ENCODE peak calls at places on chromosome 18, in ten cellular contexts. L is right atrium auricular region, G is dorsolateral prefrontal cortex, X is suprapubic skin, H is iPS DF 6.9, F is AG09309, W is MM.1S, T is cardiac fibroblast, P is HFF-Myc, B is GM12865. Z is an unnamed sample.

GRCh38 chr18:13431886-13432285 is 213.3 kb downstream of the LDLRAD4 start:
- DNase-seq in L (no peak), G (no peak), X (peak; percentile 44), H (no peak), F (no peak), W (no peak), T (no peak), P (no peak), B (no peak), Z (no peak)

GRCh38 chr18:69490813-69491212 is 90.1 kb downstream of the DOK6 start:
- DNase-seq in L (no peak), G (no peak), X (no peak), H (no peak), F (peak; percentile 46), W (no peak), T (peak; percentile 48), P (peak; percentile 56), B (no peak), Z (no peak)

GRCh38 chr18:34031810-34032209 is 192.9 kb downstream of the NOL4 start:
- DNase-seq in L (no peak), G (no peak), X (no peak), H (no peak), F (no peak), W (no peak), T (no peak), P (no peak), B (peak; percentile 63), Z (peak; percentile 21)

GRCh38 chr18:74745658-74746403 is 148.2 kb downstream of the ZNF407 start:
- DNase-seq in L (no peak), G (no peak), X (no peak), H (no peak), F (no peak), W (no peak), T (peak; percentile 36), P (peak; percentile 20), B (no peak), Z (no peak)

GRCh38 chr18:7532942-7533341 is 34.2 kb upstream of the PTPRM start:
- DNase-seq in L (no peak), G (no peak), X (no peak), H (no peak), F (no peak), W (no peak), T (no peak), P (no peak), B (no peak), Z (no peak)

GRCh38 chr18:47882641-47883040 is 47.8 kb downstream of the SMAD2 start:
- DNase-seq in L (no peak), G (no peak), X (no peak), H (no peak), F (peak; percentile 72), W (no peak), T (peak; percentile 44), P (no peak), B (no peak), Z (no peak)

GRCh38 chr18:61333746-61334490 is 688 bp downstream of the CDH20 start:
- DNase-seq in L (no peak), G (peak; percentile 61), X (no peak), H (no peak), F (no peak), W (no peak), T (peak; percentile 18), P (no peak), B (no peak), Z (no peak)

GRCh38 chr18:63775166-63775730 is at the start of gene SERPINB7:
- DNase-seq in L (no peak), G (no peak), X (no peak), H (no peak), F (peak; percentile 71), W (no peak), T (no peak), P (peak; percentile 31), B (no peak), Z (no peak)

GRCh38 chr18:45667056-45667455 is 51.8 kb downstream of the SLC14A2 start:
- DNase-seq in L (no peak), G (no peak), X (no peak), H (no peak), F (no peak), W (peak; percentile 43), T (no peak), P (no peak), B (peak; percentile 28), Z (no peak)

GRCh38 chr18:45954070-45954712 is 12.9 kb downstream of the EPG5 start:
- DNase-seq in L (no peak), G (no peak), X (no peak), H (no peak), F (peak; percentile 84), W (no peak), T (peak; percentile 78), P (peak; percentile 37), B (no peak), Z (no peak)

GRCh38 chr18:23196119-23197004 is 61.1 kb downstream of the CABLES1 start:
- DNase-seq in L (no peak), G (no peak), X (peak; percentile 36), H (peak; percentile 16), F (no peak), W (peak; percentile 4), T (no peak), P (no peak), B (no peak), Z (no peak)

GRCh38 chr18:5770176-5770575 is 125.1 kb downstream of the TMEM200C start:
- DNase-seq in L (no peak), G (no peak), X (no peak), H (no peak), F (no peak), W (no peak), T (no peak), P (no peak), B (no peak), Z (no peak)

GRCh38 chr18:12159446-12159845 is 65.8 kb downstream of the ANKRD62 start:
- DNase-seq in L (no peak), G (no peak), X (no peak), H (no peak), F (peak; percentile 13), W (no peak), T (peak; percentile 7), P (peak; percentile 12), B (no peak), Z (no peak)

DNA sequence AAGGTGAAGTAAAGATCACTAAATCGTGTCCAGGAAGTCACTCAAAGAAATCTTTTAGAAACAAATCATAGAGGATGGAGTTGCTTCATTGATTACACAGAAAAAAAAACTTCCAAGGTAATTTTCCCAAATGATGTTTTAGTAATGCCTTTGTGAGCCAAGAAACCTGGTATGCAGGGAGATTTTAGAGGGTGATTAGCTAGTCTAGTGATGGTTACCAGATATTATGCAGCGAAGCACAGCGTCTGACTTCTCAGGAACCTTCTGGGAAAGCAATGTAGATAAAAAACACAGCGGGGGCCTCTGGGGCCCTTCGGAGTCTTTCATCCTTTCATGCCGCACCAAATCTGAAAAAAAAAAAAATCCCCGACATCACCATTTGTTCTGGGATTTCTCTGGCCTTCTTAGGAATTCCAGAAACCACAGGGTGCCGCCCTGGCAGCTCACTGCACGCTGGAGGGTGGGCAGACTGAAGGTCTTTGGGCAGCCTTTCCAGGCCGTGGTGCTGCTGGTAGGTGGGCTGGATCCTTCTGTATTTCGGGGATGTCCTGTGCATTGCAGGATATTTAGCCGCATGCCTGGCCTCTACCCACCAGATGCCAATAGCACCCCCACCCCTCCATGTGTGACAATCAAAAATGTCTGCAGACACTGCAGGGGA is 17.3 kb downstream of the ALPK2 start:
- DNase-seq in L (no peak), G (no peak), X (no peak), H (peak; percentile 37), F (peak; percentile 21), W (no peak), T (peak; percentile 20), P (no peak), B (no peak), Z (no peak)
- H3K4me3 ChIP-seq in L (no peak overlapping the region), G (no peak overlapping the region), X (no peak overlapping the region), H (no peak overlapping the region), F (no peak overlapping the region), W (no peak overlapping the region), T (no peak overlapping the region), P (no peak overlapping the region), B (no peak overlapping the region), Z (no peak overlapping the region)

DNA sequence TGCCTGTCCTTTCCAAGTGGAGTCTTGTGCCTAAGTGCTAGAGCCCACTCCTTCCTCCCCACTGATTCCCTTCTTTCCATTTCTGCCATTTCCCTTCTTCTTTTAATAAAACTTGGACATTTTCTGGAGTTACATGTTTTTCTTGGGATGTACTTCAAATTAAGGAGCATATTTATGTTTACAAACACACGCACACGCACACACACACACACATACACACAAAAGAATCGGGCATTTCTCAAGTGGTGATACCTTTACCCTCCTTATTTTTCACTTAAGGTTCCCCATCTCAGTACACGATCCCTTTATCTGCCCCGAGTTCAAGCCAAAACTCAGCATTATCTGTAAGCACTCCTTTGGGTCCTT is 154.3 kb downstream of the TGIF1 start:
- DNase-seq in L (no peak), G (no peak), X (no peak), H (no peak), F (no peak), W (no peak), T (no peak), P (no peak), B (no peak), Z (no peak)
- H3K4me3 ChIP-seq in L (peak overlapping the region; percentile 51), G (peak overlapping the region; percentile 30), X (peak overlapping the region; percentile 43), H (peak overlapping the region; percentile 70), F (peak overlapping the region; percentile 32), W (no peak overlapping the region), T (peak overlapping the region; percentile 32), P (peak overlapping the region; percentile 51), B (peak overlapping the region; percentile 28), Z (no peak overlapping the region)

GRCh38 chr18:49247786-49248185 is 212.7 kb downstream of the DYM start:
- DNase-seq in L (no peak), G (no peak), X (no peak), H (no peak), F (no peak), W (no peak), T (peak; percentile 64), P (no peak), B (no peak), Z (no peak)
- H3K4me3 ChIP-seq in L (no peak overlapping the region), G (no peak overlapping the region), X (no peak overlapping the region), H (no peak overlapping the region), F (no peak overlapping the region), W (no peak overlapping the region), T (no peak overlapping the region), P (no peak overlapping the region), B (no peak overlapping the region), Z (no peak overlapping the region)

GRCh38 chr18:25724121-25724520 is 366.3 kb downstream of the SS18 start:
- DNase-seq in L (no peak), G (no peak), X (no peak), H (no peak), F (no peak), W (no peak), T (no peak), P (no peak), B (no peak), Z (no peak)

GRCh38 chr18:25724997-25725396 is 365.4 kb downstream of the SS18 start:
- DNase-seq in L (no peak), G (no peak), X (no peak), H (no peak), F (no peak), W (no peak), T (no peak), P (no peak), B (no peak), Z (no peak)

GRCh38 chr18:25727281-25727680 is 363.1 kb downstream of the SS18 start:
- DNase-seq in L (no peak), G (no peak), X (no peak), H (no peak), F (no peak), W (no peak), T (no peak), P (no peak), B (no peak), Z (no peak)

GRCh38 chr18:25725461-25725860 is 365.0 kb downstream of the SS18 start:
- DNase-seq in L (no peak), G (no peak), X (no peak), H (no peak), F (no peak), W (no peak), T (no peak), P (no peak), B (no peak), Z (no peak)

GRCh38 chr18:25726278-25726677 is 364.1 kb downstream of the SS18 start:
- DNase-seq in L (no peak), G (no peak), X (no peak), H (no peak), F (no peak), W (no peak), T (peak; percentile 4), P (peak; percentile 29), B (no peak), Z (no peak)
- H3K4me3 ChIP-seq in L (no peak overlapping the region), G (no peak overlapping the region), X (no peak overlapping the region), H (no peak overlapping the region), F (no peak overlapping the region), W (no peak overlapping the region), T (no peak overlapping the region), P (no peak overlapping the region), B (no peak overlapping the region), Z (no peak overlapping the region)